ENCODE peak calls at places on chromosomes 5 and 9, in seven cellular contexts. D is activated T-cell treated with anti-CD3 and anti-CD28 coated beads for 1 hour; L is effector CD4-positive, alpha-beta T cell; B is NCI-H2029; E is dermis microvascular lymphatic vessel endothelial cell; R is ACHN; G is NCI-H1092 treated with DMSO at 0.1 percent for 48 hours. T is an unnamed sample.
A peak's percentile ranks its signal among the peaks of the same experiment; 100 is the strongest.

GRCh38 chr5:128669803-128670202 is 131.8 kb upstream of the FBN2 start:
- DNase-seq in L (no peak), B (no peak), E (no peak), R (no peak), G (no peak), D (no peak), T (peak; percentile 25)

GRCh38 chr9:111661150-111661801 is at the start of gene GNG10:
- DNase-seq in D (peak; percentile 58), G (peak; percentile 80), R (peak; percentile 60), E (no peak), L (peak; percentile 59), B (peak; percentile 35), T (peak; percentile 78)

GRCh38 chr5:106269252-106269843 is 1401.4 kb downstream of the EFNA5 start:
- DNase-seq in D (no peak), G (no peak), E (no peak), R (peak; percentile 11), B (no peak), L (no peak), T (no peak)

GRCh38 chr5:12901696-12902095 is 997.5 kb upstream of the CTNND2 start:
- DNase-seq in E (no peak), L (no peak), D (no peak), B (no peak), R (no peak), G (no peak), T (no peak)

GRCh38 chr9:128276574-128277270 is 646 bp downstream of the SWI5 start:
- DNase-seq in R (peak; percentile 25), D (no peak), G (peak; percentile 22), L (no peak), B (no peak), E (no peak), T (no peak)

GRCh38 chr5:38675443-38675842 is 119.0 kb upstream of the LIFR start:
- DNase-seq in D (no peak), E (no peak), L (no peak), R (no peak), G (no peak), B (no peak), T (no peak)

GRCh38 chr5:52844885-52845284 is 57.2 kb downstream of the ITGA1 start:
- DNase-seq in G (no peak), B (no peak), R (no peak), L (no peak), E (no peak), D (no peak), T (no peak)

GRCh38 chr9:96651626-96652025 is 3.5 kb downstream of the PRXL2C start:
- DNase-seq in B (no peak), D (no peak), L (no peak), E (peak; percentile 12), G (peak; percentile 48), R (peak; percentile 42), T (peak; percentile 39)

GRCh38 chr5:56102885-56103284 is 108.1 kb upstream of the IL6ST start:
- DNase-seq in L (no peak), E (no peak), D (no peak), R (no peak), B (no peak), G (no peak), T (no peak)

GRCh38 chr9:110835859-110836271 is 167.3 kb downstream of the MUSK start:
- DNase-seq in B (no peak), D (no peak), G (no peak), L (no peak), E (no peak), R (no peak), T (no peak)

T was measured in A549.